ENCODE peak calls at places on chromosomes 11 and 22, in four cellular contexts. X is H1, J is WTC11, I is K562. R is an unnamed sample.

GRCh38 chr22:20996598-20997535 is 5.1 kb downstream of the THAP7 start:
- DNase-seq in X (no peak), J (no peak), I (no peak), R (no peak)

GRCh38 chr22:19499236-19499879 is 19.6 kb downstream of the CDC45 start:
- DNase-seq in X (no peak), J (no peak), I (no peak), R (no peak)

GRCh38 chr11:5204787-5205186 is 4.3 kb upstream of the OR51V1 start:
- DNase-seq in X (no peak), J (no peak), I (peak), R (peak)

GRCh38 chr11:9717719-9718118 is 53.8 kb downstream of the SWAP70 start:
- DNase-seq in X (no peak), J (no peak), I (no peak), R (peak)

GRCh38 chr22:31954535-31955326 is 10.4 kb downstream of the YWHAH start:
- DNase-seq in X (no peak), J (no peak), I (no peak), R (no peak)

GRCh38 chr11:107078375-107078774 is 60.1 kb upstream of the GUCY1A2 start:
- DNase-seq in X (no peak), J (no peak), I (no peak), R (no peak)

GRCh38 chr22:20783844-20784723 is 10.2 kb downstream of the SERPIND1 start:
- DNase-seq in X (peak), J (peak), I (peak), R (peak)

GRCh38 chr11:12102588-12103410 is 7.6 kb upstream of the MICAL2 start:
- DNase-seq in X (no peak), J (no peak), I (no peak), R (no peak)

GRCh38 chr22:19579113-19579811 is 55.1 kb upstream of the CLDN5 start:
- DNase-seq in X (no peak), J (no peak), I (peak), R (no peak)

GRCh38 chr11:79263001-79263400 is 177.8 kb downstream of the TENM4 start:
- DNase-seq in X (no peak), J (no peak), I (no peak), R (no peak)

GRCh38 chr11:73001615-73002014 is 140.5 kb downstream of the FCHSD2 start:
- DNase-seq in X (no peak), J (no peak), I (no peak), R (no peak)

GRCh38 chr22:27881404-27881803 is 37.7 kb downstream of the PITPNB start:
- DNase-seq in X (no peak), J (no peak), I (no peak), R (no peak)

GRCh38 chr11:19244621-19245020 is 3.9 kb upstream of the E2F8 start:
- DNase-seq in X (no peak), J (no peak), I (no peak), R (no peak)
- TF ChIP-seq TEAD4 in X (no peak), J (no peak), I (no peak), R (no peak)

GRCh38 chr11:56841210-56841810 is 92.8 kb upstream of the OR9G4 start:
- DNase-seq in X (peak), J (peak), I (peak), R (peak)
- TF ChIP-seq TEAD4 in X (no peak), J (no peak), I (no peak), R (no peak)

DNA sequence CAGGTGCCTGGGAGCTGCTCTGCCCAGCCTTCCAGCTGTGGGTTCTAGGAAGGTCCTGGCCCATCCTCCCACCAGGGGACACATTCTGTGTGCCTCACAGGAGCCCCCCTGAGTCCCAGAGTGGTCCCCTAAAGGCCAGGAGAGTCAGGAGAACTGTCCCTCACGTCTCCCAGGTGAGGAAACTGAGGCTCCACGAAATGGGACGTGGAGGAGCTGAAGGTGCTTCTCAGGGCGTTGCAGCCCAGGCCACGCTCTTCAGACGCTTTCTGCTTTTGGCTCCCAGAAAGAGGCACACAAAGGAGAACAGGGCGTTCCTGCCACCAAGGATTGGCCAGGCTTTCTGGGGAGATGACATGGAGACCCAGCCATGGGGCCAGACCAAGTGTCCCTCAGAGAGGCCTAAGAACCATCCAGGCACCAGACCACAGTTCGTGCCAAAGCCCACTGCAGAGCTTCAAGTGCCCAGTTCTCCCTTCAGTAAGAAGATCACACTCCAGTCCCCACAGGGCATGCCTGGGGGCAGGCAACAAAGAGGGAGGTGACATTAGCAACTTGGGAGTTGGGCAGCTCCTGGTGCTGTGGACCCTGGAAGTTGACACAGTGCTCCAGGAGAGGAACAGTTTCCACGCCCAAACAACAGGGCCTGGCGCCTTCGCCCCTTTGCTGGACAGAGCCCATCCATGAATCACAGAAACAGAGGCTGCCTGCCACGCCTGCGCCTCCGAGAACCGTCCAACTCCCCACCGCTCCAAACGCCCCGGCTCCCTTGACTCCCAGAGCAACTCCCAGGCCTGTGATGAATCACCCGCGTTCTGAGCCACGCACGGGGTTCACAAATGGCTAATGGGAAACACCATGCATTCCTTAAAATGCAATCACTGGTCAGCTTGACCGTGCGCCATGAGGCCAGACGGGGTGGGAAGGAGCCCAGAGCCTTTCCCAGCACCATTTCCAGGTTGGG is 589.2 kb downstream of the BRD1 start:
- DNase-seq in X (peak), J (no peak), I (no peak), R (no peak)
- TF ChIP-seq TEAD4 in X (no peak), J (no peak), I (no peak), R (no peak)

GRCh38 chr11:45410391-45411215 is 124.5 kb upstream of the SYT13 start:
- DNase-seq in X (peak), J (no peak), I (no peak), R (no peak)
- TF ChIP-seq TEAD4 in X (no peak), J (no peak), I (no peak), R (no peak)

GRCh38 chr11:90722552-90723190 is 499.8 kb upstream of the CHORDC1 start:
- DNase-seq in X (no peak), J (no peak), I (no peak), R (no peak)
- TF ChIP-seq TEAD4 in X (no peak), J (no peak), I (no peak), R (no peak)

R was measured in SK-N-SH.